ENCODE peak calls at places on chromosomes 2 and 18, in seven cellular contexts. J is left ventricle myocardium inferior, C is testis, N is GM23248, B is H9, F is stomach, E is GM23338. L is an unnamed sample. For H3K27me3 and H3K4me1, the result is how much of the 10 kb centered on the place peaks cover.

GRCh38 chr2:99297990-99298389 is 3.0 kb downstream of the LYG1 start:
- DNase-seq in J (no peak), C (no peak), N (peak), B (no peak), F (no peak), E (no peak), L (no peak)

GRCh38 chr2:111701266-111701665 is 182.7 kb downstream of the ANAPC1 start:
- DNase-seq in J (no peak), C (no peak), N (no peak), B (peak), F (no peak), E (no peak), L (peak)

GRCh38 chr2:10057231-10058107 is 14.1 kb downstream of the KLF11 start:
- DNase-seq in J (peak), C (peak), N (peak), B (peak), F (peak), E (peak), L (no peak)

GRCh38 chr2:138931284-138932256 is 151.4 kb upstream of the NXPH2 start:
- DNase-seq in J (no peak), C (no peak), N (no peak), B (no peak), F (no peak), E (no peak), L (no peak)

GRCh38 chr2:119387381-119388129 is 20.8 kb downstream of the DBI start:
- DNase-seq in J (peak), C (peak), N (peak), B (no peak), F (peak), E (peak), L (no peak)

GRCh38 chr18:48663931-48664847 is 125.4 kb downstream of the CTIF start:
- DNase-seq in J (peak), C (peak), N (peak), B (peak), F (peak), E (peak), L (peak)

GRCh38 chr2:216445489-216445888 is 33.2 kb downstream of the SMARCAL1 start:
- DNase-seq in J (no peak), C (no peak), N (no peak), B (no peak), F (no peak), E (no peak), L (no peak)

GRCh38 chr18:9952633-9953416 is 39.0 kb downstream of the VAPA start:
- DNase-seq in J (no peak), C (no peak), N (peak), B (no peak), F (no peak), E (no peak), L (no peak)

GRCh38 chr18:22398464-22398863 is 19.3 kb downstream of the CTAGE1 start:
- DNase-seq in J (no peak), C (no peak), N (no peak), B (no peak), F (no peak), E (peak), L (no peak)

GRCh38 chr2:128260239-128261138 is 58.2 kb downstream of the HS6ST1 start:
- DNase-seq in J (no peak), C (peak), N (peak), B (peak), F (peak), E (peak), L (peak)

GRCh38 chr2:36482576-36483214 is 115.3 kb downstream of the FEZ2 start:
- DNase-seq in J (no peak), C (no peak), N (peak), B (no peak), F (no peak), E (no peak), L (peak)

GRCh38 chr2:35846-36245 is 10.5 kb downstream of the FAM110C start:
- DNase-seq in J (no peak), C (no peak), N (no peak), B (no peak), F (peak), E (no peak), L (no peak)

GRCh38 chr2:56239437-56239836 is 55.6 kb downstream of the CCDC85A start:
- DNase-seq in J (no peak), C (peak), N (peak), B (no peak), F (no peak), E (no peak), L (no peak)

GRCh38 chr18:14026199-14026598 is 106.0 kb downstream of the ZNF519 start:
- DNase-seq in J (no peak), C (no peak), N (peak), B (peak), F (no peak), E (peak), L (no peak)

GRCh38 chr2:217673555-217674088 is 329.2 kb downstream of the TNS1 start:
- DNase-seq in J (no peak), C (no peak), N (no peak), B (no peak), F (no peak), E (no peak), L (no peak)

GRCh38 chr18:48819276-48819675 is 131.5 kb downstream of the SMAD7 start:
- DNase-seq in J (peak), C (no peak), N (no peak), B (peak), F (peak), E (no peak), L (no peak)

GRCh38 chr2:240832205-240832727 is 12.2 kb upstream of the KIF1A start:
- DNase-seq in J (peak), C (peak), N (peak), B (peak), F (peak), E (peak), L (peak)

GRCh38 chr2:240832816-240833497 is 12.9 kb upstream of the KIF1A start:
- DNase-seq in J (no peak), C (no peak), N (no peak), B (no peak), F (no peak), E (no peak), L (no peak)

GRCh38 chr2:240833724-240834285 is 13.8 kb upstream of the KIF1A start:
- DNase-seq in J (no peak), C (no peak), N (peak), B (no peak), F (no peak), E (no peak), L (no peak)

GRCh38 chr2:240835528-240835927 is 15.5 kb upstream of the KIF1A start:
- DNase-seq in J (no peak), C (no peak), N (no peak), B (no peak), F (no peak), E (no peak), L (no peak)

DNA sequence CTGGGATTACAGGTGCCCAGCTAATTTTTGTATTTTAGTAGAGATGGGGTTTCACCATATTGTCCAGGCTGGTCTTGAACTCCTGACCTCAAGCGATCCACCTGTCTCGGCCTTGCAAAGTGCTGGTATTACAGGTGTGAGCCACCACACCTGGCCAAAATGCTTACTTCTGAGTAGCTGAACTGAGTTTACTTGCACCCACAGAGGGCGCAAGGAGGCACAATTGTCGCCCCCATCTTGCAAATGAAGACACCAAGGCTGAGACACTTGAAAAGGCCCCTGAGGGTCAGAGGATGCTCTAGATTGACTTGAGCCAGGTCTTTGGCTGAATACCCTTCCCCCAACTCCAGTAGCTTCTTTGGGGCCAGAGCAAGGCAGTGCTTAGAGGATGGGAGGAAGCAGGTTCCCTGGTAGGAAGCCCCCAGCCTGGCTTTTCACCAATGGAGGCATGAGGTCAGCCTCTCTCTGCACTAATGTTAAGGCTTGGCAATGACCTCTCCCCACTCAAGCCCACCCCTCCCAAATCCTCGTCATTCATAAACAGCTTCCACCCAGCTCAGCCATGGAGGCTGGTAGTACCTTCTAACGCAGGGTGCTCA is 14.5 kb upstream of the KIF1A start:
- DNase-seq in J (no peak), C (no peak), N (no peak), B (no peak), F (no peak), E (peak), L (no peak)
- H3K27me3 ChIP-seq in J (half or more), C (under half), N (under half), B (under half), F (under half), E (under half), L (under half)

DNA sequence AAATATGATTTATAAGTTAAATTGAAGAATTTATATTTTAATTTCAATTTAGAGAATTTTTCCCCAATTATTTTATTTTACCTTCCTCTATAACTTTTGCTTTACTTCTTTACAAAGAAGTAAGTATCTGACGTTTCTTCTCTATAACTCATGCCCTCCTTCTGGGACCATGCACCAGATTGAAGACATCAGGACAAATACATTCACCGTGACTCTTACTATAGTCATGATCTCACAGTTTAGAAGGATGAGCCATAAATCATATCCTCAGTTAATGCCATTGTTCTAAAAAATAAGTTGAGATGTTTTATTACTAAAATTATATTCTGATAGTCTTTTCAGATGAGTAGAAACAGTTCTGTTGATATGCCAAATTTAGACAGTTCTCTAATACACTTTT is 279.3 kb downstream of the TMX3 start:
- DNase-seq in J (no peak), C (no peak), N (no peak), B (no peak), F (no peak), E (no peak), L (no peak)
- H3K4me1 ChIP-seq in J (under half), C (under half), N (half or more), B (under half), F (under half), E (under half), L (under half)

GRCh38 chr2:199199797-199200196 is 257.9 kb downstream of the SATB2 start:
- DNase-seq in J (no peak), C (no peak), N (no peak), B (no peak), F (no peak), E (no peak), L (no peak)
- H3K27me3 ChIP-seq in J (under half), C (under half), N (under half), B (under half), F (under half), E (under half), L (under half)

DNA sequence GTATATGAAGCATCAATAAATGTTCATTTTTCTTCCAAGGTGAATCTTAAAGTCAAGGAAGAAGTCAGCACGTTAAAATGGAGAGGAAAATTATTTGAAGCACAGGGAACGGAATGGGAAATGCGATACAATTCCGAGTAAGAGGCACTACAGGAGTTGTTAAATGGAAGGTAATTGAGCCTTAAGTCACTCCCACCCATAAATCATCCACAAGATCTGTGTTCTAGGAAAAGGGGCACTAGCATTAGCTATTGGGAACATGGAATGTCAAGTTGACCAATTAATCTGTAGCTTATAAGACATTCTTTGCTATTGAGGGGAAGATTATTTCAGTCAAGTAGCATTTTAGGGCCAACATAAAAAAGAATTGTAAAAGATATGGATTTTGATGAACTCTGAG is 95.9 kb downstream of the SP3 start:
- DNase-seq in J (no peak), C (no peak), N (no peak), B (no peak), F (no peak), E (no peak), L (no peak)
- H3K4me1 ChIP-seq in J (under half), C (under half), N (under half), B (under half), F (under half), E (under half), L (under half)

GRCh38 chr2:26852405-26853348 is 4.7 kb downstream of the DPYSL5 start:
- DNase-seq in J (no peak), C (no peak), N (peak), B (no peak), F (no peak), E (no peak), L (no peak)
- H3K27me3 ChIP-seq in J (half or more), C (under half), N (half or more), B (under half), F (half or more), E (half or more), L (half or more)

GRCh38 chr2:240255165-240255491 is 114.7 kb upstream of the OTOS start:
- DNase-seq in J (no peak), C (no peak), N (no peak), B (peak), F (peak), E (no peak), L (no peak)

GRCh38 chr2:240254337-240255164 is 114.1 kb upstream of the OTOS start:
- DNase-seq in J (no peak), C (no peak), N (no peak), B (no peak), F (peak), E (no peak), L (no peak)

GRCh38 chr2:240252872-240253511 is 112.5 kb upstream of the OTOS start:
- DNase-seq in J (no peak), C (no peak), N (no peak), B (no peak), F (no peak), E (no peak), L (peak)

GRCh38 chr2:240252191-240252871 is 111.9 kb upstream of the OTOS start:
- DNase-seq in J (peak), C (no peak), N (no peak), B (no peak), F (peak), E (no peak), L (no peak)

GRCh38 chr2:240253583-240254145 is 113.2 kb upstream of the OTOS start:
- DNase-seq in J (no peak), C (no peak), N (no peak), B (no peak), F (no peak), E (no peak), L (no peak)
- H3K4me1 ChIP-seq in J (half or more), C (half or more), N (under half), B (under half), F (under half), E (under half), L (under half)

DNA sequence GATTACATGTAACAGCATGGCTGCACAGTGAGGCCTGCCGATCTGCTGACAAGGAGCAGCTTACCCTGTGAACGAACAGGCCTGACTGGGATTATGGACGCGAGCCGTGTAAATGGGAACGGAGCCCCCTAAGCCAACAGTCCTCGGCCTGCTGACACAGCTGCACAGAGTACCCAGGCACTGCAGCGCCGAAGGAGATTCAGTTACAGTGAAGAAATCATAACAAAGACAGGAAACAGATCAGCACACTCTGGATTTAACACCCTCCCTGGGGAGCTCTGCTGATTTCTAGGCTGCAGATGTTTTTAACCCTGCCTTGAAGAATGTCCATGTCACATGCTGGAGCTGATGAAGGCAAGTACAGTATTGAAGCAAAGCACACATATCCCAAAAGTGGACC is 43.4 kb downstream of the COLEC12 start:
- DNase-seq in J (peak), C (peak), N (peak), B (no peak), F (no peak), E (no peak), L (peak)
- H3K27me3 ChIP-seq in J (half or more), C (under half), N (under half), B (under half), F (under half), E (under half), L (under half)